ENCODE peak calls at places on chromosomes 2 and 18, in nine cellular contexts. N, Y, B, P, W, U, F, H and J are unnamed samples.

GRCh38 chr2:68643011-68643873 is at the start of gene PROKR1:
- DNase-seq in Y (no peak), F (no peak), H (no peak), B (peak), N (peak), W (no peak), U (no peak), P (no peak), J (no peak)

GRCh38 chr2:239806758-239807434 is 218.2 kb downstream of the NDUFA10 start:
- DNase-seq in U (no peak), B (no peak), N (peak), H (no peak), Y (no peak), W (no peak), F (no peak), P (no peak), J (peak)

GRCh38 chr18:47912343-47912742 is 18.1 kb downstream of the SMAD2 start:
- DNase-seq in B (no peak), U (no peak), N (no peak), W (peak), P (no peak), F (no peak), Y (no peak), H (no peak), J (no peak)

GRCh38 chr2:150889141-150889540 is 372.5 kb downstream of the RBM43 start:
- DNase-seq in P (no peak), F (no peak), Y (no peak), N (no peak), U (no peak), H (no peak), W (peak), B (peak), J (no peak)

GRCh38 chr2:235026137-235026536 is 74.3 kb downstream of the SH3BP4 start:
- DNase-seq in U (no peak), P (no peak), Y (no peak), N (no peak), F (no peak), B (peak), H (no peak), W (peak), J (no peak)

GRCh38 chr18:59835656-59836379 is 64.0 kb upstream of the PMAIP1 start:
- DNase-seq in W (no peak), F (no peak), H (no peak), N (no peak), U (no peak), Y (no peak), B (peak), P (no peak), J (no peak)

GRCh38 chr2:88355486-88355885 is 97.0 kb downstream of the FOXI3 start:
- DNase-seq in Y (no peak), H (no peak), U (no peak), W (no peak), F (no peak), N (no peak), B (no peak), P (no peak), J (no peak)

GRCh38 chr2:95361216-95361980 is 41.1 kb upstream of the FAHD2A start:
- DNase-seq in Y (no peak), H (peak), U (no peak), N (peak), B (no peak), W (no peak), F (no peak), P (no peak), J (peak)

GRCh38 chr18:75854174-75854573 is 426.7 kb upstream of the SMIM21 start:
- DNase-seq in H (no peak), Y (no peak), N (no peak), U (no peak), P (no peak), W (no peak), B (no peak), F (no peak), J (no peak)

GRCh38 chr2:66569321-66569851 is 134.5 kb downstream of the MEIS1 start:
- DNase-seq in H (no peak), W (no peak), P (no peak), N (no peak), Y (no peak), F (no peak), B (no peak), U (no peak), J (no peak)

GRCh38 chr2:8590940-8591339 is 90.9 kb upstream of the ID2 start:
- DNase-seq in W (no peak), N (no peak), H (no peak), Y (no peak), F (peak), U (no peak), P (no peak), B (no peak), J (no peak)

GRCh38 chr18:33135951-33136660 is 304.4 kb downstream of the CCDC178 start:
- DNase-seq in P (no peak), B (peak), U (no peak), Y (no peak), N (no peak), W (no peak), H (no peak), F (no peak), J (no peak)